ENCODE peak calls at places on chromosomes 11 and 22, in ten cellular contexts. G is BE2C, V is cardiac fibroblast, N is GM12878, D is PC-3, E is Calu3, Y is cardiac muscle cell, J is Peyer's patch, C is PC-9, M is HFF-Myc. P is an unnamed sample.

GRCh38 chr11:1086171-1087102 is 11.8 kb downstream of the MUC2 start:
- DNase-seq in G (no peak), V (no peak), N (no peak), D (no peak), E (no peak), Y (no peak), J (no peak), C (no peak), M (no peak), P (no peak)

GRCh38 chr11:61616443-61616842 is 35.6 kb upstream of the SYT7 start:
- DNase-seq in G (no peak), V (peak; percentile 75), N (no peak), D (peak; percentile 69), E (no peak), Y (no peak), J (no peak), C (no peak), M (no peak), P (no peak)

GRCh38 chr11:111549196-111549868 is 8.8 kb downstream of the LAYN start:
- DNase-seq in G (no peak), V (no peak), N (no peak), D (no peak), E (no peak), Y (no peak), J (no peak), C (no peak), M (no peak), P (no peak)

GRCh38 chr11:27444801-27445215 is 27.8 kb downstream of the LGR4 start:
- DNase-seq in G (no peak), V (no peak), N (no peak), D (peak; percentile 21), E (no peak), Y (no peak), J (no peak), C (no peak), M (no peak), P (no peak)

GRCh38 chr22:35102663-35103062 is 36.7 kb downstream of the ISX start:
- DNase-seq in G (no peak), V (no peak), N (no peak), D (peak; percentile 4), E (peak; percentile 51), Y (peak; percentile 72), J (peak; percentile 81), C (peak; percentile 2), M (no peak), P (no peak)

GRCh38 chr11:2769779-2770555 is 70.2 kb upstream of the KCNQ1OT1 start:
- DNase-seq in G (no peak), V (no peak), N (no peak), D (no peak), E (no peak), Y (no peak), J (peak; percentile 33), C (no peak), M (no peak), P (no peak)

GRCh38 chr11:57370251-57370650 is 10.7 kb downstream of the PRG3 start:
- DNase-seq in G (no peak), V (peak; percentile 43), N (no peak), D (peak; percentile 61), E (no peak), Y (no peak), J (no peak), C (no peak), M (no peak), P (no peak)

GRCh38 chr11:20221546-20221945 is 61.3 kb upstream of the DBX1 start:
- DNase-seq in G (no peak), V (no peak), N (no peak), D (no peak), E (no peak), Y (no peak), J (no peak), C (no peak), M (no peak), P (no peak)

GRCh38 chr22:40666151-40666848 is 13.0 kb upstream of the MCHR1 start:
- DNase-seq in G (no peak), V (no peak), N (no peak), D (no peak), E (no peak), Y (peak; percentile 31), J (no peak), C (no peak), M (no peak), P (no peak)

GRCh38 chr11:18093946-18094345 is 11.9 kb downstream of the SAAL1 start:
- DNase-seq in G (no peak), V (no peak), N (no peak), D (no peak), E (no peak), Y (no peak), J (no peak), C (no peak), M (no peak), P (no peak)
- TF ChIP-seq CTCF in G (no peak), V (no peak), N (no peak), D (no peak), E (no peak), Y (no peak), J (no peak), C (no peak), M (no peak), P (no peak)

GRCh38 chr11:72814831-72815618 is 814 bp downstream of the ATG16L2 start:
- DNase-seq in G (peak; percentile 73), V (peak; percentile 62), N (no peak), D (peak; percentile 70), E (peak; percentile 59), Y (peak; percentile 75), J (peak; percentile 70), C (peak; percentile 73), M (no peak), P (no peak)

GRCh38 chr11:72813740-72814138 is 472 bp upstream of the ATG16L2 start:
- DNase-seq in G (peak; percentile 86), V (peak; percentile 87), N (no peak), D (peak; percentile 81), E (peak; percentile 86), Y (peak; percentile 86), J (peak; percentile 91), C (no peak), M (no peak), P (no peak)

GRCh38 chr11:72812604-72812967 is 1.6 kb upstream of the ATG16L2 start:
- DNase-seq in G (no peak), V (no peak), N (no peak), D (peak; percentile 48), E (no peak), Y (peak; percentile 41), J (no peak), C (no peak), M (no peak), P (no peak)

GRCh38 chr11:72812968-72813739 is 1.1 kb upstream of the ATG16L2 start:
- DNase-seq in G (peak; percentile 70), V (peak; percentile 69), N (no peak), D (peak; percentile 85), E (peak; percentile 75), Y (peak; percentile 52), J (peak; percentile 84), C (peak; percentile 59), M (no peak), P (peak; percentile 69)

DNA sequence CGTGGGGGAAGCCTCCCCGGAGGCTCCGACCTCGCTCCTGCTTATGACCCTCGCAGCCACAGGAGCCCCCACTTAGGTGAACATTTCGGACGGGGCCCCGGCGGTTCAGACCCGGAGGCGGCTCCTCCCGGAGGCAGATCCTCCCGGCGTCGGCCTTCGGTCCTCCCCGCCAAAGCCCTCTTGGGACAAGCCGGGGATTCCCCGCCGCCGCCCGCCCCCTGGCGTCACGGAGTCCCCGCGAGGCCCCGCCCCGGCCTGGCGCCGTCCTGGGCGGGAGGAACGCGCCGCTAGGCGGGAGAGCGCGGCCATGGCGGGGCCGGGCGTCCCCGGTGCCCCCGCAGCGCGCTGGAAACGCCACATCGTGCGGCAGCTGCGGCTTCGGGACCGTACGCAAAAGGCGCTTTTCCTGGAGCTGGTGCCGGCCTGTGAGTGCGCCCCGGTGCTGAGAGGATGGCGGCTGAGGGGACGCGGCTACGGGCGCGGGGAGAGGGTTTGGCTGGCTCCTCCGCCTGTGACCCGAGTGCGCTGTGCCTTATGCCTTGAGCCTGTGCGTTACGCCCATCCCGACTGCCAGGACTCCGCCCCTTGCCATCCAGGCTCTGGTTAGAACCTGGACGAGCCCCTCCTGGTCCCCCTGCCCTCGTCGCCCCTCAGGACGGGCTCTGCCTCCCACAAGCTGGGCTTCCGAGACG is at the start of gene ATG16L2:
- DNase-seq in G (peak; percentile 93), V (peak; percentile 88), N (no peak), D (peak; percentile 92), E (peak; percentile 94), Y (peak; percentile 93), J (peak; percentile 93), C (peak; percentile 93), M (no peak), P (peak; percentile 30)
- TF ChIP-seq CTCF in G (peak; percentile 4), V (no peak), N (no peak), D (no peak), E (no peak), Y (peak; percentile 5), J (peak; percentile 44), C (no peak), M (no peak), P (peak; percentile 31)

DNA sequence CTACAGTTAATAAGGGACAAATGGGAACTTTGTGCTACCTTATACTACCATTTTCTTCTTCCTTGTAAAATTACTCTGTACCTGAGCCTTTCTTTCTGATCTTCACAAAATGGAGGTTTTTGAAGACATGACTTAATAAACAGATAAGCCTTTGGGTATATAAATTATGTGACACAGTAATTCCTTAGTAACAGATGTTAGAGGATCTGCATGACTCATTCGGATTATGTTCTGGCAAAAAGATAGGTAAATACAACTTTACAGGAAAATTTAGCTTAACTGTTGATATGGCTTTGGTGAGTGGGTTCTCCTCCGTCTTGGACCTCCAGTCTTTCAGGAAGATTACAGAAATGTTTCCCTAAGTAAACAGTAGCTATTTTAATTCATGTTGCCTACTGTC is 61.8 kb downstream of the BID start:
- DNase-seq in G (no peak), V (peak; percentile 45), N (no peak), D (peak; percentile 52), E (no peak), Y (no peak), J (no peak), C (no peak), M (no peak), P (no peak)
- TF ChIP-seq CTCF in G (no peak), V (no peak), N (no peak), D (no peak), E (no peak), Y (no peak), J (no peak), C (no peak), M (no peak), P (no peak)

DNA sequence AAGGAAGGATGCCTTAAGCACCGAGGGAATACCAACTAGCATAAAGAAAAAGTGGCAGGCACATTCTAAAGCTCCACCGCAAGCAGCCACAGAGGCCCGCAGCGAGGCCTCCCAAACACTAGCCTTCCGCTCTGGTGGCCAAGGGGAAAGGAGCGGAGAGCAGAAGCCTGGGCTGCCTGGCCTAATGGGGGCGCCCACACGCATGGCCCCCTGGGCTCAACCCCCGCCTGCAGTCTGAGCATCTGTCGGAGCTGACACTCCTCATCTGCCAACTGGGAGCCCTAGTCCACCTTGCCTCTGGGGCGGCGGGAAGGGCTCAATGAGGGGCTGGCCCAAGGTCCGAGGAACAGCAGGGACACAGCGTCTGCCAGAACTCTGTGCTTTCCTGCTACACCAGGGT is 50.1 kb upstream of the WNT11 start:
- DNase-seq in G (no peak), V (no peak), N (no peak), D (no peak), E (no peak), Y (no peak), J (no peak), C (no peak), M (no peak), P (no peak)
- TF ChIP-seq CTCF in G (no peak), V (no peak), N (no peak), D (no peak), E (no peak), Y (no peak), J (no peak), C (no peak), M (no peak), P (no peak)

GRCh38 chr22:32123657-32124056 is 35.4 kb downstream of the C22orf42 start:
- DNase-seq in G (no peak), V (no peak), N (no peak), D (peak; percentile 24), E (peak; percentile 45), Y (no peak), J (no peak), C (no peak), M (no peak), P (no peak)
- TF ChIP-seq CTCF in G (no peak), V (no peak), N (peak; percentile 34), D (peak; percentile 49), E (no peak), Y (no peak), J (no peak), C (peak; percentile 29), M (no peak), P (peak; percentile 62)